ENCODE peak calls at places on chromosomes 4 and X, in four cellular contexts. C is brain microvascular endothelial cell, O is fibroblast of lung, U is psoas muscle. X is an unnamed sample.

GRCh38 chrX:40174594-40175415 is 77.0 kb upstream of the BCOR start:
- DNase-seq in C (peak; percentile 48), U (peak; percentile 56), O (peak; percentile 66), X (no peak)

GRCh38 chr4:139300431-139301142 is 718 bp upstream of the NAA15 start:
- DNase-seq in U (no peak), O (peak; percentile 70), C (peak; percentile 62), X (peak; percentile 73)

GRCh38 chr4:7546809-7547367 is 112.2 kb upstream of the PSAPL1 start:
- DNase-seq in U (no peak), C (peak; percentile 30), O (peak; percentile 71), X (peak; percentile 23)

GRCh38 chr4:88320780-88321373 is 36.5 kb upstream of the PPM1K start:
- DNase-seq in O (peak; percentile 66), C (peak; percentile 33), U (no peak), X (no peak)

GRCh38 chr4:174713181-174713580 is 115.9 kb downstream of the GLRA3 start:
- DNase-seq in O (no peak), C (no peak), U (no peak), X (no peak)

GRCh38 chr4:145697332-145697731 is 17.4 kb downstream of the C4orf51 start:
- DNase-seq in O (no peak), C (no peak), U (no peak), X (no peak)

GRCh38 chr4:98557497-98557896 is 100.9 kb downstream of the TSPAN5 start:
- DNase-seq in U (no peak), C (peak; percentile 82), O (peak; percentile 79), X (peak; percentile 82)

GRCh38 chrX:57286507-57287251 is at the start of gene FAAH2:
- DNase-seq in U (no peak), C (no peak), O (no peak), X (no peak)

GRCh38 chr4:115366390-115366789 is 253.0 kb upstream of the NDST4 start:
- DNase-seq in U (no peak), C (no peak), O (no peak), X (no peak)

GRCh38 chrX:152640039-152640818 is 2.5 kb downstream of the GABRQ start:
- DNase-seq in C (peak; percentile 23), O (peak; percentile 74), U (no peak), X (peak; percentile 33)

GRCh38 chr4:141645611-141646340 is 9.4 kb downstream of the IL15 start:
- DNase-seq in U (no peak), C (peak; percentile 92), O (peak; percentile 97), X (peak; percentile 92)

GRCh38 chrX:115533485-115533884 is 27.5 kb upstream of the PLS3 start:
- DNase-seq in C (no peak), U (no peak), O (no peak), X (peak; percentile 39)

GRCh38 chr4:6109842-6110560 is 90.3 kb downstream of the JAKMIP1 start:
- DNase-seq in U (no peak), O (no peak), C (no peak), X (no peak)

GRCh38 chrX:50813843-50814661 is at the start of gene SHROOM4:
- DNase-seq in O (peak; percentile 77), C (peak; percentile 39), U (peak; percentile 50), X (peak; percentile 48)

GRCh38 chr4:181685911-181686310 is 557.3 kb upstream of the TENM3 start:
- DNase-seq in O (peak; percentile 96), U (no peak), C (peak; percentile 91), X (peak; percentile 97)

GRCh38 chr4:159105063-159105414 is 2.2 kb downstream of the RAPGEF2 start:
- DNase-seq in O (peak; percentile 73), C (peak; percentile 29), U (no peak), X (peak; percentile 72)

GRCh38 chr4:159107203-159107921 is 4.5 kb downstream of the RAPGEF2 start:
- DNase-seq in U (no peak), O (peak; percentile 53), C (no peak), X (peak; percentile 36)

GRCh38 chr4:159103406-159104131 is 690 bp downstream of the RAPGEF2 start:
- DNase-seq in U (peak; percentile 63), O (peak; percentile 47), C (peak; percentile 18), X (peak; percentile 19)

GRCh38 chr4:159106636-159107035 is 3.8 kb downstream of the RAPGEF2 start:
- DNase-seq in O (peak; percentile 29), U (no peak), C (no peak), X (peak; percentile 14)

GRCh38 chr4:159105761-159106243 is 2.9 kb downstream of the RAPGEF2 start:
- DNase-seq in U (no peak), O (peak; percentile 94), C (peak; percentile 86), X (peak; percentile 82)
- H3K4me3 ChIP-seq in U (peak overlapping the region; percentile 99), O (no peak overlapping the region), C (peak overlapping the region; percentile 88), X (peak overlapping the region; percentile 89)

GRCh38 chrX:72018277-72019112 is 107.8 kb downstream of the NHSL2 start:
- DNase-seq in C (peak; percentile 81), U (peak; percentile 87), O (peak; percentile 89), X (peak; percentile 86)
- TF ChIP-seq CTCF in C (peak; percentile 13), U (peak; percentile 75), O (peak; percentile 40), X (peak; percentile 11)

GRCh38 chr4:80307183-80307735 is 28.3 kb upstream of the CFAP299 start:
- DNase-seq in U (no peak), O (peak; percentile 88), C (peak; percentile 41), X (no peak)

GRCh38 chr4:80306255-80306654 is 29.3 kb upstream of the CFAP299 start:
- DNase-seq in O (peak; percentile 77), U (no peak), C (no peak), X (peak; percentile 52)

GRCh38 chr4:80308466-80308822 is 27.1 kb upstream of the CFAP299 start:
- DNase-seq in O (no peak), C (no peak), U (no peak), X (no peak)

GRCh38 chr4:80309301-80310004 is 26.1 kb upstream of the CFAP299 start:
- DNase-seq in O (peak; percentile 97), U (no peak), C (peak; percentile 89), X (peak; percentile 95)

GRCh38 chr4:80307774-80308465 is 27.6 kb upstream of the CFAP299 start:
- DNase-seq in O (peak; percentile 87), C (peak; percentile 43), U (no peak), X (peak; percentile 79)
- H3K4me3 ChIP-seq in O (no peak overlapping the region), C (no peak overlapping the region), U (no peak overlapping the region), X (peak overlapping the region; percentile 15)

GRCh38 chrX:104482757-104483156 is 83.2 kb upstream of the IL1RAPL2 start:
- DNase-seq in C (no peak), U (no peak), O (no peak), X (peak; percentile 4)
- TF ChIP-seq CTCF in C (peak; percentile 4), U (no peak), O (no peak), X (peak; percentile 39)

GRCh38 chr4:84493092-84493850 is 5.8 kb downstream of the NKX6-1 start:
- DNase-seq in O (peak; percentile 42), U (no peak), C (no peak), X (peak; percentile 12)

GRCh38 chr4:84490663-84491062 is 8.4 kb downstream of the NKX6-1 start:
- DNase-seq in O (no peak), C (no peak), U (no peak), X (no peak)

GRCh38 chr4:84492737-84493091 is 6.4 kb downstream of the NKX6-1 start:
- DNase-seq in U (no peak), C (no peak), O (no peak), X (no peak)

GRCh38 chr4:84491420-84491819 is 7.7 kb downstream of the NKX6-1 start:
- DNase-seq in O (no peak), U (no peak), C (no peak), X (no peak)

GRCh38 chr4:84492290-84492689 is 6.8 kb downstream of the NKX6-1 start:
- DNase-seq in O (no peak), U (no peak), C (no peak), X (no peak)
- H3K4me3 ChIP-seq in O (no peak overlapping the region), U (no peak overlapping the region), C (no peak overlapping the region), X (no peak overlapping the region)

GRCh38 chr4:184350964-184351363 is 123.4 kb downstream of the IRF2 start:
- DNase-seq in O (no peak), U (no peak), C (no peak), X (no peak)

GRCh38 chr4:184348311-184349233 is 125.8 kb downstream of the IRF2 start:
- DNase-seq in C (peak; percentile 10), O (peak; percentile 25), U (no peak), X (no peak)

GRCh38 chr4:184351560-184352451 is 122.5 kb downstream of the IRF2 start:
- DNase-seq in U (no peak), O (no peak), C (no peak), X (no peak)

GRCh38 chr4:184349283-184350039 is 124.9 kb downstream of the IRF2 start:
- DNase-seq in O (no peak), U (no peak), C (no peak), X (no peak)

DNA sequence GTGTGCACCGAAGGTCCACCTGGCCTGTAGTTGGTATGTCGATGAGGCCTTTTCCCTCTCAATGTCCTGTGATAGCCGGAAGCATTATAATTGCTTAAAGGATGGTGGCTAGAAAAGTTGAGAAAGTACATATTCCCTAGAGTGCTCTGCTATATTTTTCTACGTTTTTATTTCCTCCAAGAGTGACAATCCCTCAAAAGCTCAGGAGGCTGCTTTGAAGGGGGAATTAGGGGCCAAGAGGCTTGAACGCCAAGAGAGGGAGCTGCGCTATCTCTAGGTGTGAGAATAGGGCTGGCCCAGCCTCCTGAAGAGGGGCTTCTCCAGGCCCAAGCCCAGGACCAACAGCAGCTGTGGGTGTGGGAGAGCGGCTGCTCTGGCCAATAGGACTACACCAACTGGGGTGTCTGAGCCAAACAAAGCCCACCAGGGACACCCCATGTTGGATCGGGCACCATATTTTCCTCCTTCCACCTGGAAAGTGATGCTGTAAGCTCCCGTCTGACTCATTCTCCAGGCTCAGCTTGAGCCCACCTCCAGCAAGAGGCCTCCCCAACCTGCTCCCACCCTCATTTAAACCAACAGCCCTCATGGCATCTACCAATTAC is 124.0 kb downstream of the IRF2 start:
- DNase-seq in C (no peak), O (no peak), U (no peak), X (no peak)
- TF ChIP-seq CTCF in C (no peak), O (no peak), U (no peak), X (no peak)

GRCh38 chrX:47145408-47146120 is 543 bp downstream of the RBM10 start:
- DNase-seq in U (no peak), O (no peak), C (no peak), X (no peak)

GRCh38 chrX:47151428-47151827 is 6.4 kb downstream of the RBM10 start:
- DNase-seq in U (no peak), O (no peak), C (no peak), X (no peak)

GRCh38 chrX:47146121-47146935 is 1.3 kb downstream of the RBM10 start:
- DNase-seq in U (no peak), O (no peak), C (no peak), X (no peak)

GRCh38 chrX:47146936-47147859 is 2.2 kb downstream of the RBM10 start:
- DNase-seq in C (no peak), O (no peak), U (no peak), X (no peak)

DNA sequence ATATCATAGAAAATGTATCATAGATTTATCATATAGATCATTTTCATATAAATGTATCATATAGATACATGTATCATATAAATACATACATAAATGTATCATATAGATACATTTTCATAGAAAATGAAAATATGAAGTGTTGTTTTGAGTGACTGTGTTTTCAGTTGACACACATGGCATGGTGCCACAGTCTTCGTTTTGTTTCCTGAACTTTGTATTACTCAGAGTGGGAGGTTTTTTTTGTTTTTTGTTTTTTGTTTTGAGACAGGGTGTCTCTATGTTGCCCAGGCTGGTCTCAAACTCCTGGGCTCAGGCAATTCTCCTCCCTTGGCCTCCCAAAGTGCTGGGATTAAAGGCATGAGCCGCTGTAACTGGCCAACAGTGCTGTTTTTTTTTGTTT is 3.9 kb downstream of the RBM10 start:
- DNase-seq in O (no peak), U (no peak), C (no peak), X (peak; percentile 53)
- H3K4me3 ChIP-seq in O (no peak overlapping the region), U (no peak overlapping the region), C (no peak overlapping the region), X (no peak overlapping the region)

GRCh38 chrX:70774223-70774622 is 134.3 kb downstream of the TEX11 start:
- DNase-seq in O (no peak), U (no peak), C (no peak), X (no peak)

GRCh38 chrX:70769659-70770232 is 138.8 kb downstream of the TEX11 start:
- DNase-seq in C (no peak), O (no peak), U (no peak), X (peak; percentile 16)
- TF ChIP-seq CTCF in C (no peak), O (no peak), U (peak; percentile 60), X (peak; percentile 35)